ENCODE peak calls at places on chromosomes 12 and 14, in four cellular contexts. One of them, this sample, is unnamed.

GRCh38 chr12:64400041-64400440 is 4.2 kb upstream of the XPOT start:
- DNase-seq in SK-N-SH: no peak
- DNase-seq in GM12892: no peak
- DNase-seq in HepG2: no peak
- DNase-seq in this sample: no peak

GRCh38 chr12:47797432-47797831 is 22.3 kb downstream of the HDAC7 start:
- DNase-seq in SK-N-SH: peak
- DNase-seq in GM12892: peak
- DNase-seq in HepG2: no peak
- DNase-seq in this sample: peak

GRCh38 chr12:30243426-30243825 is 452.2 kb downstream of the IPO8 start:
- DNase-seq in SK-N-SH: peak
- DNase-seq in GM12892: no peak
- DNase-seq in HepG2: no peak
- DNase-seq in this sample: no peak

GRCh38 chr12:2372178-2372577 is 319.4 kb downstream of the CACNA1C start:
- DNase-seq in SK-N-SH: no peak
- DNase-seq in GM12892: no peak
- DNase-seq in HepG2: no peak
- DNase-seq in this sample: no peak

GRCh38 chr14:20489093-20489994 is 16.0 kb upstream of the RNASE10 start:
- DNase-seq in SK-N-SH: no peak
- DNase-seq in GM12892: no peak
- DNase-seq in HepG2: peak
- DNase-seq in this sample: no peak

GRCh38 chr12:12379831-12380730 is 23.2 kb downstream of the BORCS5 start:
- DNase-seq in SK-N-SH: no peak
- DNase-seq in GM12892: no peak
- DNase-seq in HepG2: no peak
- DNase-seq in this sample: no peak

GRCh38 chr12:96213869-96214268 is 19.7 kb downstream of the ELK3 start:
- DNase-seq in SK-N-SH: no peak
- DNase-seq in GM12892: no peak
- DNase-seq in HepG2: no peak
- DNase-seq in this sample: no peak

GRCh38 chr14:29654910-29655590 is 272.6 kb downstream of the PRKD1 start:
- DNase-seq in SK-N-SH: no peak
- DNase-seq in GM12892: no peak
- DNase-seq in HepG2: no peak
- DNase-seq in this sample: no peak

GRCh38 chr14:61695695-61696527 is 598 bp downstream of the HIF1A start:
- DNase-seq in SK-N-SH: peak
- DNase-seq in GM12892: peak
- DNase-seq in HepG2: peak
- DNase-seq in this sample: peak

GRCh38 chr12:127108360-127109215 is 1158.4 kb upstream of the TMEM132C start:
- DNase-seq in SK-N-SH: peak
- DNase-seq in GM12892: no peak
- DNase-seq in HepG2: peak
- DNase-seq in this sample: peak

GRCh38 chr12:54261817-54262402 is 18.0 kb downstream of the CBX5 start:
- DNase-seq in SK-N-SH: no peak
- DNase-seq in GM12892: no peak
- DNase-seq in HepG2: no peak
- DNase-seq in this sample: no peak

GRCh38 chr12:67449591-67450052 is 180.5 kb downstream of the CAND1 start:
- DNase-seq in SK-N-SH: no peak
- DNase-seq in GM12892: no peak
- DNase-seq in HepG2: no peak
- DNase-seq in this sample: no peak

GRCh38 chr14:44873536-44873935 is 88.2 kb downstream of the KLHL28 start:
- DNase-seq in SK-N-SH: no peak
- DNase-seq in GM12892: no peak
- DNase-seq in HepG2: peak
- DNase-seq in this sample: no peak

GRCh38 chr14:97854918-97855317 is 1057.7 kb downstream of the VRK1 start:
- DNase-seq in SK-N-SH: no peak
- DNase-seq in GM12892: no peak
- DNase-seq in HepG2: no peak
- DNase-seq in this sample: no peak

GRCh38 chr12:103997277-103997900 is 31.7 kb downstream of the TDG start:
- DNase-seq in SK-N-SH: no peak
- DNase-seq in GM12892: no peak
- DNase-seq in HepG2: no peak
- DNase-seq in this sample: no peak

GRCh38 chr12:104951759-104952509 is 6.2 kb downstream of the SLC41A2 start:
- DNase-seq in SK-N-SH: no peak
- DNase-seq in GM12892: no peak
- DNase-seq in HepG2: no peak
- DNase-seq in this sample: no peak

DNA sequence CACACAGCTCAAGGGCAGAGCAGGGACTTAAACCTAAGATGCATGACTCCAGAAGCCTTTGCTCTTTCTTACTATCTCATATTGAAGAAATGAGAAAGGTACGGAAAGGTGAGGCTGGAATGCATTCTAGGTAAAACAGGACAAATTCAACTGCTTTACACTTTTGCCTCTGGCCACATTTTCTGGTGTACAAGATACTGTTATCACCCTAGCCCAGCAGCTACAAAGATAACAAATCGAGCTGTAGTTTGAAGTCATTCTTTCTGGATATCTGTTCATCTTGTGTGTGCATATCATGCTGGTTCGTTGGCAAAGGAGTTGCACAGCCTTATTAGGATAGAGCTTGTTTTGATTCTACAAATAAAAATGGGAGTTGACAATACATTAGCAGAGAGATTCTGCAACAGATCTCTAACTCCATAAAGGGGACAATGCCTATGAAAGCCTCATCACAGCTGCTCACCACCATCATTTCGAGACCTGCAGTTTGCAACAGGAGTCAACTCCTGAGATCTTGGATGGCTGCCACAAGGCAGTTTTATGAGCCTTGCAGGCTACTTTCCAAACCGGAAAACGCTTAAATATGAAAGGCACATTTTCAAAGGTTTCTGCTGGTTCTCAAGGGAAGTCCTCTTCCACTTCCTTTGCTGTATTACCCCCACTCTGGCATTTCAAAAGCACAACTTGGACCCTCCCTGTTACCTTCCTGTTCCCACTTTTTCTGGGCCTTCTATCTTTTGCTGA is 64.9 kb downstream of the STXBP6 start:
- DNase-seq in SK-N-SH: no peak
- DNase-seq in GM12892: no peak
- DNase-seq in HepG2: no peak
- DNase-seq in this sample: no peak
- TF ChIP-seq TAF1 in SK-N-SH: no peak
- TF ChIP-seq TAF1 in GM12892: no peak
- TF ChIP-seq TAF1 in HepG2: no peak
- TF ChIP-seq TAF1 in this sample: no peak

GRCh38 chr12:111626230-111626629 is 27.1 kb upstream of the ATXN2 start:
- DNase-seq in SK-N-SH: no peak
- DNase-seq in GM12892: no peak
- DNase-seq in HepG2: no peak
- DNase-seq in this sample: no peak
- TF ChIP-seq POLR2AphosphoS5 in SK-N-SH: no peak
- TF ChIP-seq POLR2AphosphoS5 in GM12892: no peak
- TF ChIP-seq POLR2AphosphoS5 in HepG2: no peak
- TF ChIP-seq POLR2AphosphoS5 in this sample: no peak

GRCh38 chr12:82479511-82479910 is 121.2 kb downstream of the METTL25 start:
- DNase-seq in SK-N-SH: no peak
- DNase-seq in GM12892: no peak
- DNase-seq in HepG2: no peak
- DNase-seq in this sample: no peak
- TF ChIP-seq TAF1 in SK-N-SH: no peak
- TF ChIP-seq TAF1 in GM12892: no peak
- TF ChIP-seq TAF1 in HepG2: no peak
- TF ChIP-seq TAF1 in this sample: no peak

DNA sequence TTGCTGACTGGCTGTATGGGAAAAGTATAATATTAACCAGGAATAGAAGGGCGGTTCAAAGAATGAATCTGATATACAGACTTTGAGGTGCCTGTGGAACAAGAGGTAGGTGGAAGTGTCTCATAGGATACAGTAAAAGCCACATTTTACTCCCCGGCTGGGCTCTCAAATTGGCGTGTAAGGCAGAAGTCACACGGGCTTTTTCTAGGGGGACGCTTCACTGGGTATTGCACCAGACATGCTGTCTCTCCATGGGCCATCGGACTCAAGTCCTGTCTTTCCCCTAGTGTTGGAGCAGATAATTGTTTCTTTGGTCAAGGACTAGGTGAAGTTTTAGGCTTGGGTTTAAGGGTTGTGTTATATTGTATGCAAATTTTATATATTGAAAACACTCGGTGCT is 9.1 kb downstream of the TMCC3 start:
- DNase-seq in SK-N-SH: no peak
- DNase-seq in GM12892: no peak
- DNase-seq in HepG2: no peak
- DNase-seq in this sample: no peak
- TF ChIP-seq POLR2AphosphoS5 in SK-N-SH: no peak
- TF ChIP-seq POLR2AphosphoS5 in GM12892: no peak
- TF ChIP-seq POLR2AphosphoS5 in HepG2: no peak
- TF ChIP-seq POLR2AphosphoS5 in this sample: no peak

DNA sequence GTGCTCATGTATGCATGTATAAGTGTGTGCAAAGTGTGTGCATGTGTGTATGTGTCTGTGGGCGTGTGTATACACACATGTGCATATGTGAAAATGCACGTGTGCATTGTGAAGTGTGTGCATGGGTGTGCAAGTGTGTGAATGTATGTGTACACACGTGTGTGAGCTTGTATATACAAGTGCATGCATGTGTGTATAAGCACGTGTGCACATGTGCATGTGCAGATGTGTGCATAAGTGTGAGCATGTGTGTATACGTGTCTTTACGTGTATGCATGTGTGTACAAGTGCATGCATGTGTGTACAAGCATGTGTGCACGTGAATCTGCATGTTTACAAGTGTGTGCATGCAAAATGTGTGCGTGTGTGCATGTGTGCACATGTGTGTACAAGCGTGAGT is 13.4 kb upstream of the GALNT9 start:
- DNase-seq in SK-N-SH: no peak
- DNase-seq in GM12892: no peak
- DNase-seq in HepG2: no peak
- DNase-seq in this sample: no peak
- TF ChIP-seq TAF1 in SK-N-SH: no peak
- TF ChIP-seq TAF1 in GM12892: no peak
- TF ChIP-seq TAF1 in HepG2: no peak
- TF ChIP-seq TAF1 in this sample: no peak

DNA sequence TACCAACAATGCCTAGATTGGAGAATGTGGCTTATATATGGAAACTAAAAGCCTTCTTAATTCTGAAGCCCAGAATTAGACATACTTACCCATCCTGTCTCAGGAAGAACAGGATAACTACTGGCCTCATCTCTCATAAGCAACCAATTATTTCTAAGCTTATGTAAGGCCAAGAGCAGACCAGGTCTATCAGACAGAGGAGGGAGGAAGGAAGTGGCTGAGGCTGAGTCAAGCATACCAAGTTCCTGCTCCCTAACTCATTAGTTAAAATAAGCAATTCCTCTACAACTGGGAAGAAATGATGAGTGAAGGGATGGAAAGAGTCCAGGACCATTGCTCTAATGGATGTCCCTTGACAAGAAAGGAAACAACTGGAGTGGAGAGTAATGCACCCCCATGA is 27.0 kb upstream of the INSM2 start:
- DNase-seq in SK-N-SH: no peak
- DNase-seq in GM12892: no peak
- DNase-seq in HepG2: no peak
- DNase-seq in this sample: no peak
- TF ChIP-seq POLR2AphosphoS5 in SK-N-SH: no peak
- TF ChIP-seq POLR2AphosphoS5 in GM12892: no peak
- TF ChIP-seq POLR2AphosphoS5 in HepG2: no peak
- TF ChIP-seq POLR2AphosphoS5 in this sample: no peak

DNA sequence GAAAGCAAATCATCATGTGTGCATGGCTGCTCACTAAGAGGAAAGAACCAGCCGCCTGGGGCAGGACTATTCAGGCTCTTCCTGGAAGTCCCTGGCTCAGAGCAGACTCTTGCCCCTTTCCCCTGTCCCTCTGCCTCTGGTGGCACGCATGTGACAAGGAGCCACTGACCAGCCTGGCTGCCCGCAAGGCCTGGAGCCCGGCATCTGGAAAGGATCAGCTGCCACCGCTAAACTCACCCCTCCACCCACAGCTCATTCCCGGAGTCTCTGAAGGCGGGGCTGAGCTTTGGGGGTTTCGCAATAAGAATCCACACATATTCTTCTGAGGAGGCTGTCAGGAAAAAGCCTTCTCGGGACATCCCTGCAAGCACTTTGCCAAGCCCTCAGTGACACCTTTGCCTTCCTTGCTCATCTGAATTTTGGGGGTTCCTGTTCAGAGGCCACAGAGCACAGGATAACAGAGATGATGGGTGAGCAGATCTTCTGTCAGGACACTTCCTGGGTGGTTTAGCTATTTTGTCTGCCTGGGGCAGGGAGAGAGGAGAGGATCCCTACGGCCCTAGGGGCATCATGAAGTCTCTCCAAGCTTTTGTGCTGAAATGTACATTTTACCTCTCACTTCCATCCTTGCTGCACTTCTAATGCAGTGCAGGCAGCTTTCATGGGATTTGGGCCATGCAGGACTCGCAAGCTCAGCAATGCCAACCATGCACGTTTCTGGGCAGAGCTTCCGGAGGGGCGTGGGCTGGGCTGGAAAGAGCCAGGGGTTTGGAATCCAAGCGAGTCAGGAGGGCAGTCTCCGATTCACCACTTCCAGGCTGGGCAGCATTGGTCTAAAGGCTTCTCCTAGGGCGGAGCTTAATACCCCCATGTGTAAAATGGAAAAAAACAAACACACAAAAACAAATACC is 124.8 kb upstream of the MAP1LC3B2 start:
- DNase-seq in SK-N-SH: peak
- DNase-seq in GM12892: no peak
- DNase-seq in HepG2: no peak
- DNase-seq in this sample: no peak
- TF ChIP-seq TAF1 in SK-N-SH: peak
- TF ChIP-seq TAF1 in GM12892: no peak
- TF ChIP-seq TAF1 in HepG2: no peak
- TF ChIP-seq TAF1 in this sample: no peak